ENCODE peak calls at places on chromosomes 11 and 22, in six cellular contexts. One of them, this sample, is unnamed.

GRCh38 chr22:26660961-26661578 is 3.7 kb downstream of the MIAT start:
- DNase-seq in ELR: no peak
- DNase-seq in memory B cell: no peak
- DNase-seq in hypothalamus: no peak
- DNase-seq in right cardiac atrium: no peak
- DNase-seq in astrocyte of the spinal cord: no peak
- DNase-seq in this sample: no peak

GRCh38 chr11:123800041-123800440 is 6.1 kb downstream of the OR6M1 start:
- DNase-seq in ELR: no peak
- DNase-seq in hypothalamus: no peak
- DNase-seq in memory B cell: no peak
- DNase-seq in right cardiac atrium: no peak
- DNase-seq in astrocyte of the spinal cord: no peak
- DNase-seq in this sample: no peak

GRCh38 chr11:62124186-62125113 is 639 bp downstream of the INCENP start:
- DNase-seq in memory B cell: no peak
- DNase-seq in ELR: peak
- DNase-seq in hypothalamus: no peak
- DNase-seq in right cardiac atrium: peak
- DNase-seq in astrocyte of the spinal cord: peak
- DNase-seq in this sample: no peak

GRCh38 chr11:8040921-8041285 is 40.1 kb upstream of the TUB start:
- DNase-seq in hypothalamus: no peak
- DNase-seq in memory B cell: no peak
- DNase-seq in astrocyte of the spinal cord: no peak
- DNase-seq in ELR: no peak
- DNase-seq in right cardiac atrium: no peak
- DNase-seq in this sample: no peak

GRCh38 chr11:22703040-22703439 is 36.6 kb downstream of the GAS2 start:
- DNase-seq in astrocyte of the spinal cord: peak
- DNase-seq in ELR: peak
- DNase-seq in right cardiac atrium: no peak
- DNase-seq in memory B cell: no peak
- DNase-seq in hypothalamus: no peak
- DNase-seq in this sample: no peak

GRCh38 chr11:69452589-69452988 is 28.9 kb upstream of the LINC01488 start:
- DNase-seq in ELR: no peak
- DNase-seq in right cardiac atrium: peak
- DNase-seq in hypothalamus: no peak
- DNase-seq in astrocyte of the spinal cord: no peak
- DNase-seq in memory B cell: no peak
- DNase-seq in this sample: no peak

GRCh38 chr11:119706887-119707286 is 22.1 kb downstream of the NECTIN1 start:
- DNase-seq in ELR: peak
- DNase-seq in memory B cell: no peak
- DNase-seq in astrocyte of the spinal cord: no peak
- DNase-seq in right cardiac atrium: no peak
- DNase-seq in hypothalamus: no peak
- DNase-seq in this sample: no peak

GRCh38 chr11:36564376-36565032 is 3.3 kb upstream of the RAG1 start:
- DNase-seq in astrocyte of the spinal cord: peak
- DNase-seq in ELR: peak
- DNase-seq in hypothalamus: peak
- DNase-seq in right cardiac atrium: no peak
- DNase-seq in memory B cell: no peak
- DNase-seq in this sample: peak

GRCh38 chr11:3834349-3835099 is 6.2 kb downstream of the RHOG start:
- DNase-seq in hypothalamus: peak
- DNase-seq in memory B cell: no peak
- DNase-seq in right cardiac atrium: peak
- DNase-seq in astrocyte of the spinal cord: no peak
- DNase-seq in ELR: no peak
- DNase-seq in this sample: no peak

GRCh38 chr22:31844941-31845340 is 91.1 kb downstream of the DEPDC5 start:
- DNase-seq in memory B cell: no peak
- DNase-seq in ELR: no peak
- DNase-seq in astrocyte of the spinal cord: no peak
- DNase-seq in hypothalamus: no peak
- DNase-seq in right cardiac atrium: no peak
- DNase-seq in this sample: no peak

GRCh38 chr22:39292561-39293074 is 26.8 kb downstream of the RPL3 start:
- DNase-seq in hypothalamus: peak
- DNase-seq in astrocyte of the spinal cord: peak
- DNase-seq in right cardiac atrium: peak
- DNase-seq in ELR: peak
- DNase-seq in memory B cell: no peak
- DNase-seq in this sample: peak

GRCh38 chr11:128026596-128026995 is 560.8 kb downstream of the ETS1 start:
- DNase-seq in memory B cell: no peak
- DNase-seq in ELR: peak
- DNase-seq in hypothalamus: no peak
- DNase-seq in astrocyte of the spinal cord: peak
- DNase-seq in right cardiac atrium: no peak
- DNase-seq in this sample: no peak

GRCh38 chr11:14908214-14908880 is 16.3 kb upstream of the CYP2R1 start:
- DNase-seq in right cardiac atrium: no peak
- DNase-seq in astrocyte of the spinal cord: peak
- DNase-seq in memory B cell: peak
- DNase-seq in hypothalamus: peak
- DNase-seq in ELR: peak
- DNase-seq in this sample: no peak

This sample was measured in ureter.